ENCODE peak calls at places on chromosomes 16 and 17, in four cellular contexts. One of them, this sample, is unnamed.

GRCh38 chr17:67511012-67511411 is 133.9 kb downstream of the PITPNC1 start:
- DNase-seq in PC-3: peak
- DNase-seq in dorsolateral prefrontal cortex: no peak
- DNase-seq in uterus: no peak
- DNase-seq in this sample: no peak

GRCh38 chr16:75927824-75928223 is 201.5 kb upstream of the CPHXL start:
- DNase-seq in PC-3: no peak
- DNase-seq in dorsolateral prefrontal cortex: no peak
- DNase-seq in uterus: no peak
- DNase-seq in this sample: no peak

GRCh38 chr16:77191259-77191969 is 424 bp downstream of the MON1B start:
- DNase-seq in PC-3: no peak
- DNase-seq in dorsolateral prefrontal cortex: no peak
- DNase-seq in uterus: peak
- DNase-seq in this sample: peak

GRCh38 chr17:48374650-48375230 is 55.3 kb downstream of the SKAP1 start:
- DNase-seq in PC-3: peak
- DNase-seq in dorsolateral prefrontal cortex: no peak
- DNase-seq in uterus: no peak
- DNase-seq in this sample: peak

GRCh38 chr17:38852771-38853291 is 690 bp downstream of the RPL23 start:
- DNase-seq in PC-3: no peak
- DNase-seq in dorsolateral prefrontal cortex: no peak
- DNase-seq in uterus: no peak
- DNase-seq in this sample: no peak

GRCh38 chr16:525520-526180 is 1.9 kb upstream of the CAPN15 start:
- DNase-seq in PC-3: peak
- DNase-seq in dorsolateral prefrontal cortex: peak
- DNase-seq in uterus: no peak
- DNase-seq in this sample: peak

GRCh38 chr17:3026856-3027751 is 36.3 kb downstream of the OR1D5 start:
- DNase-seq in PC-3: no peak
- DNase-seq in dorsolateral prefrontal cortex: peak
- DNase-seq in uterus: no peak
- DNase-seq in this sample: no peak

GRCh38 chr17:5583426-5584382 is 605 bp downstream of the NLRP1 start:
- DNase-seq in PC-3: no peak
- DNase-seq in dorsolateral prefrontal cortex: no peak
- DNase-seq in uterus: peak
- DNase-seq in this sample: no peak

GRCh38 chr17:72466199-72466598 is 345.4 kb downstream of the SOX9 start:
- DNase-seq in PC-3: peak
- DNase-seq in dorsolateral prefrontal cortex: no peak
- DNase-seq in uterus: no peak
- DNase-seq in this sample: peak

GRCh38 chr17:61410555-61411089 is 11.0 kb downstream of the TBX2 start:
- DNase-seq in PC-3: no peak
- DNase-seq in dorsolateral prefrontal cortex: peak
- DNase-seq in uterus: peak
- DNase-seq in this sample: no peak

GRCh38 chr17:73371285-73371684 is 59.5 kb upstream of the CDC42EP4 start:
- DNase-seq in PC-3: peak
- DNase-seq in dorsolateral prefrontal cortex: no peak
- DNase-seq in uterus: no peak
- DNase-seq in this sample: peak

DNA sequence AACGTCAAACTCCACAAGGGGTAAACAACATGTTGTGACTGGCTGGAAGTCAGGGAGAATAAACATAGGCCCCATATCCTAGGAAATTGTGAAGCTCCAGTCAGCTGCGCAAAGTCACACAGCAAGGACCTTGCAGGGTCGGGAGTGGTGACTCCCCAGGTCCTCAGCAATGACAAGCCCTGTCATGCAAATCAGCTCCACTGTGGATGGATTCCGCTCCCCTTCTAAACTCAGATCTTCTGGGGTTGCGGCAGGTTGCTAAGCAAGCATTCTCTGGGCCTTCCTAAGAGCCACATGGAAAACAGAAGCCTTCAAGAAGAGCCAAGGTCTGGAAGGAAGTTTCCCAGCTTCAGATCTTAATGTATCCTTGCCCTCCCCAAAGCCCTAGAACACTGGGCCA is 28.9 kb upstream of the MYO18A start:
- DNase-seq in PC-3: no peak
- DNase-seq in dorsolateral prefrontal cortex: no peak
- DNase-seq in uterus: no peak
- DNase-seq in this sample: no peak
- H3K27ac ChIP-seq in PC-3: no peak
- H3K27ac ChIP-seq in dorsolateral prefrontal cortex: peak
- H3K27ac ChIP-seq in uterus: no peak
- H3K27ac ChIP-seq in this sample: no peak

GRCh38 chr17:41692722-41693521 is 4.2 kb downstream of the EIF1 start:
- DNase-seq in PC-3: no peak
- DNase-seq in dorsolateral prefrontal cortex: no peak
- DNase-seq in uterus: no peak
- DNase-seq in this sample: no peak
- H3K27ac ChIP-seq in PC-3: no peak
- H3K27ac ChIP-seq in dorsolateral prefrontal cortex: no peak
- H3K27ac ChIP-seq in uterus: no peak
- H3K27ac ChIP-seq in this sample: peak

GRCh38 chr17:80793851-80794267 is 197.8 kb upstream of the CHMP6 start:
- DNase-seq in PC-3: peak
- DNase-seq in dorsolateral prefrontal cortex: peak
- DNase-seq in uterus: no peak
- DNase-seq in this sample: no peak

GRCh38 chr17:80790981-80791742 is 200.5 kb upstream of the CHMP6 start:
- DNase-seq in PC-3: no peak
- DNase-seq in dorsolateral prefrontal cortex: peak
- DNase-seq in uterus: no peak
- DNase-seq in this sample: no peak

GRCh38 chr17:80791758-80792284 is 199.8 kb upstream of the CHMP6 start:
- DNase-seq in PC-3: peak
- DNase-seq in dorsolateral prefrontal cortex: peak
- DNase-seq in uterus: peak
- DNase-seq in this sample: peak

GRCh38 chr17:80793421-80793820 is 198.2 kb upstream of the CHMP6 start:
- DNase-seq in PC-3: no peak
- DNase-seq in dorsolateral prefrontal cortex: peak
- DNase-seq in uterus: no peak
- DNase-seq in this sample: no peak

DNA sequence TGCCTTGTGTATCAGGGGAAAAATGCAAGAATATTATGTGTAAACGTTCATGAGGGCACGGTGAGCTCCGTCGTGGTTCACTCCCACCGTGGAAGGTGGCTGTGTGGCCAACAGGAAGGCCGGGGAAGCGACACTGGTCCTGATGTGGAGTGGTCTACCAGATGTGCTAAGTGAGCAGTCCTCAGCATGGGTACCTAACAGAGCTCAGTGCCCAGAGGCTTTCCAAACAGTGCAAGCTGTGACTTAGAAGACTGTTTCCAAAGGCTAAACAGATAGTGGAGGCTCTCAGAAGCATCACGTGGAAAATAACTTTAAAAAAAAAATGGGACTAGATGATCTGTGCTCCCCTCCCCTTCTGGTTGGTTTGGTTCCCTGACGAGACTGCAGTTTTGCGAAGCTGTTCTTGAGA is 199.3 kb upstream of the CHMP6 start:
- DNase-seq in PC-3: no peak
- DNase-seq in dorsolateral prefrontal cortex: peak
- DNase-seq in uterus: no peak
- DNase-seq in this sample: no peak
- H3K27ac ChIP-seq in PC-3: peak
- H3K27ac ChIP-seq in dorsolateral prefrontal cortex: peak
- H3K27ac ChIP-seq in uterus: peak
- H3K27ac ChIP-seq in this sample: peak

GRCh38 chr17:859461-860195 is 77.5 kb downstream of the MRM3 start:
- DNase-seq in PC-3: no peak
- DNase-seq in dorsolateral prefrontal cortex: no peak
- DNase-seq in uterus: peak
- DNase-seq in this sample: peak
- H3K27ac ChIP-seq in PC-3: no peak
- H3K27ac ChIP-seq in dorsolateral prefrontal cortex: no peak
- H3K27ac ChIP-seq in uterus: peak
- H3K27ac ChIP-seq in this sample: peak

DNA sequence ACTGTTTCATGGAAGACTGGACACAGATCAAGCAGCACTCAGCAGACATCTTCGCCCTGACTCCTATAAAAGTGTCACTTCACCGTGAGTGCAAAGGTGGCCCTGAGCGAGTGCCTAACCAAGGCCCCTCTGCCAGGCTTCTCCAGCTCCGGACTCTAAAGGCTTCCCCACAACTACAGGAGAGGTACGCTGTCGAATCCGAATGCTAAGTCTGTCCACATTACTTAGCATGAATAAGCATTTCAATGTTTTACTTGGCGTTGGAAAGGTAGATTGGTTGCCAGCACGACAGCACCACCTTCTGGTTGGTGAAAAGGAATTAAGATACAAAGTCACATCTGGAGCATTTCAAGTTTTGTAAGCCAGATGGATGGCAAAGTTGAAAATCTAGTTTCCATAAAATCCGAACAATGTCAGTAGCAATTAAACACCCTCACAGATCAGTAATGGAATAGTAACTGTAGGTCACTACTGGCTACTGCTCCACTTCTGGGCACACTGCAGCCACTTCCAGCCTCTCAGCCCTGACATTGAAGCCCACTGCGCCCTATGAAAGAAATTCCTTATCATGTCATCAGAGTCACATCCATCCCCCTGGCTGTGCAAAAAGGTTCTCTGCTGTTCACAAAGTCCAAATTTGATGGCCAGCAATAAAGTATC is 100.9 kb downstream of the PARN start:
- DNase-seq in PC-3: peak
- DNase-seq in dorsolateral prefrontal cortex: peak
- DNase-seq in uterus: peak
- DNase-seq in this sample: peak
- H3K27ac ChIP-seq in PC-3: peak
- H3K27ac ChIP-seq in dorsolateral prefrontal cortex: no peak
- H3K27ac ChIP-seq in uterus: peak
- H3K27ac ChIP-seq in this sample: peak

DNA sequence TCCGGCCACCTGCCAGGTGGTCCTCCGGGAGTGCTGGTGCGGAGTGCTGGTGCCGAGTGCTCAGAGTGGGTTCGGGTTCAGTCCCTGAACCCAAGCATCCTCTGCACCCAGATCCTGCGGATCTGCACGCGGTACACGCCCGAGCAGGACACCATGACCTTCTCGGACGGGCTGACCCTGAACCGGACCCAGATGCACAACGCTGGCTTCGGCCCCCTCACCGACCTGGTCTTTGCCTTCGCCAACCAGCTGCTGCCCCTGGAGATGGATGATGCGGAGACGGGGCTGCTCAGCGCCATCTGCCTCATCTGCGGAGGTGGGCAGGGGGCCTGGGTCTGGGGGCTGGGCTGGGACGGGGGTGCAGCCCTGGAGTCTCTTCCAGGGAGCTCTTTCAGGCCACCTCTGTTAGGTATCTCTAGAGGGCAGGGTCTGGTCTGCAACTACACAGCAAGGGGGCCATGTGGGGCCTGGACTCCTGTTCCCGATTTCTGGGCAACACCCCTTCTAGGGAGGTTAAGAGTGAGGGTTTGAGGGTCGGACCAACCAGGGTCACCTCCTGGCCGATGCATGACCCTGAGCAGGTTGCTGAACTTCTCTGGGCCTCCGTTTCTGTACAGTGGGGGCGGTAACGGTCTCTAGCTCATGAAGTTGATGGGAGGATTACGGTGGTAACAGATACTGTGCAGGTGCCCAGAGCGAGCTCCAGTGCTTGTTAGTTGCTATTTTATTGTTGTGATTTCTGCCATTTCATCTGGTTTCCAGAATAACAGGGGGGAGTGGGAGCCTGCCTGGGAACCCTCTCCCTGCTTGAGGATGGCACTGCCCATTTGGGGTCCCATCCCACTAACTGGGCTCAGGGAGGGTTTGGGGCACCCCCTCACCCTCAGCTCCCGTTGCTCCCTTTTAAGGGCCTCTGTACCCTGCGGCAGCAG is 10.1 kb downstream of the GJD3 start:
- DNase-seq in PC-3: no peak
- DNase-seq in dorsolateral prefrontal cortex: no peak
- DNase-seq in uterus: no peak
- DNase-seq in this sample: no peak
- H3K27ac ChIP-seq in PC-3: no peak
- H3K27ac ChIP-seq in dorsolateral prefrontal cortex: no peak
- H3K27ac ChIP-seq in uterus: peak
- H3K27ac ChIP-seq in this sample: peak

GRCh38 chr17:45226620-45227019 is 4.9 kb downstream of the FMNL1 start:
- DNase-seq in PC-3: no peak
- DNase-seq in dorsolateral prefrontal cortex: no peak
- DNase-seq in uterus: no peak
- DNase-seq in this sample: no peak
- H3K27ac ChIP-seq in PC-3: no peak
- H3K27ac ChIP-seq in dorsolateral prefrontal cortex: no peak
- H3K27ac ChIP-seq in uterus: peak
- H3K27ac ChIP-seq in this sample: peak

DNA sequence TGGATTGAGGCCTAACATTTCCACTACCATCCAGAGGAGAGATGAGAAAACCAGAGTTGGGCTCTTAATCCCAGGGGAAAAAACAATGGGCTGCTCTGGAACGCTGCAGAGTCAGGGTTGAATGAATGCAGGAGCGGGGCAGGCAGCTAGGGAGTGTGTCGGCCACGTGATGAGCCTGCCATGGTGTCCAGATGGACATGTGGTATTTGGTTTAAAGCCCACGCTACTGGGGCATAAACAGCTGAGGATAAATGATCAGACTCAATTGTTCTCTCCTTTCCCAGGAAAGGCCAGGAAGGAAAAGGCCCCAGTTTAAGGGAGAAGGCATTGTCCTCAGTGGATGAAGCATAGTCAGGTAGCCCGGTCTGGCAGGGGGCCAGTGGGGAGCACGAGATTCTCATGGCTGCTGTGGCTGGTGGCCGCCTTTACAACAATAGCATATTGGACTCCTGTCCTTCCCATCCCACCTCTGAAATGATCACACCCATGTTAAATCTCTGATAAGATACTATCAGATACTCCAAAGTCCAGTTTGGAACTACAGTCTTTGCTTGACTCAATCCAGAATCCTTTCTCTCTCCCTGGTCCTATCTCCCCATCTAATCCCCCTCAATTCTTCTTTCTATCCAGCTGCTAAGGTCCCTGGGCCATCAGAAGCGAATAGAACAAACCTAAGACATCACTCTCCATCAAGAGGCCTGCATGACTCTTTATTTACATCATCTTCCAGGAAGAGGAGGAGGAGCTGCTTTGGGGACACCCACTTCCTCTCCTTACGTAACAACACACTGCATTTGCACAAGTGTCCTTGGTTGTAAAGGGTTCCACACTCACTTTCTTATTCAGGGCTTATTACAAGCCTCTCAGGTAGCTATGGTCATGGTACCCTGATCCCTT is 20.4 kb downstream of the CA4 start:
- DNase-seq in PC-3: no peak
- DNase-seq in dorsolateral prefrontal cortex: no peak
- DNase-seq in uterus: no peak
- DNase-seq in this sample: no peak
- H3K27ac ChIP-seq in PC-3: no peak
- H3K27ac ChIP-seq in dorsolateral prefrontal cortex: peak
- H3K27ac ChIP-seq in uterus: no peak
- H3K27ac ChIP-seq in this sample: no peak

DNA sequence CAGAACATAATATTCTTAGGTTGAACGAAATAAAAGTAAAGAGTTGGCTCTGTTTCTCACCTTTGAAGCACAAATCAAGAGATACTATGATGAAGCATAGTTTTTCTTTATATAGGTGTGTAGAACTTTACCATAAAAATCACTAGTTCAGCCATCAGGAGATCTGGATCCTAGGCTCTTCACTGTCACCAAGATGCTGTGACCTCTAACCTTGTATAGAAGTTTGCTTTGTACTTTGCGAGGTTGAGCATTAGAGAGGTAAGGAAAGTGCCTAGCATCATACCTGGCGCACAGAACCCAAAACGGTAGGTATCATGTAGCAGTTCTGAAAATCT is 553 bp upstream of the CDC6 start:
- DNase-seq in PC-3: no peak
- DNase-seq in dorsolateral prefrontal cortex: no peak
- DNase-seq in uterus: no peak
- DNase-seq in this sample: no peak
- H3K27ac ChIP-seq in PC-3: no peak
- H3K27ac ChIP-seq in dorsolateral prefrontal cortex: no peak
- H3K27ac ChIP-seq in uterus: peak
- H3K27ac ChIP-seq in this sample: peak

This sample was measured in RWPE1.